ENCODE peak calls at places on chromosomes 2 and 18, in nine cellular contexts. K, H, P, Z, I, V, C, E and N are unnamed samples.

GRCh38 chr2:71705171-71705960 is 252.0 kb downstream of the DYSF start:
- DNase-seq in K (no peak), H (no peak), P (no peak), Z (no peak), I (no peak), V (no peak), C (no peak), E (no peak), N (no peak)

GRCh38 chr2:156472686-156473085 is 36.5 kb downstream of the GPD2 start:
- DNase-seq in K (no peak), H (no peak), P (no peak), Z (no peak), I (no peak), V (no peak), C (no peak), E (no peak), N (no peak)

GRCh38 chr2:18325118-18325517 is 235.3 kb downstream of the RDH14 start:
- DNase-seq in K (no peak), H (no peak), P (no peak), Z (no peak), I (no peak), V (no peak), C (no peak), E (no peak), N (no peak)

GRCh38 chr18:76573325-76574025 is 78.4 kb upstream of the ZNF516 start:
- DNase-seq in K (no peak), H (no peak), P (peak), Z (peak), I (no peak), V (peak), C (peak), E (no peak), N (no peak)

GRCh38 chr2:27638709-27639108 is 9.9 kb downstream of the GPN1 start:
- DNase-seq in K (no peak), H (no peak), P (no peak), Z (peak), I (no peak), V (peak), C (no peak), E (no peak), N (no peak)

GRCh38 chr2:120764434-120764833 is 28.8 kb downstream of the GLI2 start:
- DNase-seq in K (no peak), H (no peak), P (no peak), Z (no peak), I (no peak), V (no peak), C (no peak), E (no peak), N (peak)

GRCh38 chr2:217941339-217941738 is 61.5 kb downstream of the TNS1 start:
- DNase-seq in K (no peak), H (no peak), P (no peak), Z (no peak), I (no peak), V (no peak), C (no peak), E (no peak), N (no peak)

GRCh38 chr18:59460060-59460395 is 101.0 kb upstream of the LMAN1 start:
- DNase-seq in K (no peak), H (no peak), P (no peak), Z (peak), I (no peak), V (peak), C (peak), E (no peak), N (no peak)

GRCh38 chr18:52319423-52319822 is 20.6 kb upstream of the DCC start:
- DNase-seq in K (no peak), H (no peak), P (no peak), Z (no peak), I (no peak), V (no peak), C (no peak), E (peak), N (peak)

GRCh38 chr18:6949800-6950586 is 167.6 kb downstream of the LAMA1 start:
- DNase-seq in K (no peak), H (no peak), P (no peak), Z (no peak), I (no peak), V (no peak), C (no peak), E (no peak), N (no peak)

GRCh38 chr18:79517322-79517721 is 121.6 kb downstream of the NFATC1 start:
- DNase-seq in K (no peak), H (no peak), P (no peak), Z (no peak), I (no peak), V (no peak), C (no peak), E (no peak), N (no peak)

GRCh38 chr2:30255026-30255425 is 23.7 kb downstream of the LBH start:
- DNase-seq in K (no peak), H (no peak), P (no peak), Z (no peak), I (no peak), V (no peak), C (no peak), E (no peak), N (no peak)

GRCh38 chr2:42195559-42195958 is 26.4 kb downstream of the EML4 start:
- DNase-seq in K (no peak), H (no peak), P (peak), Z (peak), I (peak), V (peak), C (peak), E (no peak), N (no peak)

GRCh38 chr18:32771871-32772499 is 838 bp downstream of the KLHL14 start:
- DNase-seq in K (peak), H (peak), P (no peak), Z (no peak), I (no peak), V (no peak), C (no peak), E (peak), N (peak)

GRCh38 chr2:201452058-201452736 is 657 bp downstream of the STRADB start:
- DNase-seq in K (no peak), H (no peak), P (no peak), Z (peak), I (no peak), V (no peak), C (no peak), E (no peak), N (no peak)
- TF ChIP-seq CTCF in K (no peak), H (no peak), P (no peak), Z (no peak), I (no peak), V (no peak), C (no peak), E (no peak), N (no peak)

DNA sequence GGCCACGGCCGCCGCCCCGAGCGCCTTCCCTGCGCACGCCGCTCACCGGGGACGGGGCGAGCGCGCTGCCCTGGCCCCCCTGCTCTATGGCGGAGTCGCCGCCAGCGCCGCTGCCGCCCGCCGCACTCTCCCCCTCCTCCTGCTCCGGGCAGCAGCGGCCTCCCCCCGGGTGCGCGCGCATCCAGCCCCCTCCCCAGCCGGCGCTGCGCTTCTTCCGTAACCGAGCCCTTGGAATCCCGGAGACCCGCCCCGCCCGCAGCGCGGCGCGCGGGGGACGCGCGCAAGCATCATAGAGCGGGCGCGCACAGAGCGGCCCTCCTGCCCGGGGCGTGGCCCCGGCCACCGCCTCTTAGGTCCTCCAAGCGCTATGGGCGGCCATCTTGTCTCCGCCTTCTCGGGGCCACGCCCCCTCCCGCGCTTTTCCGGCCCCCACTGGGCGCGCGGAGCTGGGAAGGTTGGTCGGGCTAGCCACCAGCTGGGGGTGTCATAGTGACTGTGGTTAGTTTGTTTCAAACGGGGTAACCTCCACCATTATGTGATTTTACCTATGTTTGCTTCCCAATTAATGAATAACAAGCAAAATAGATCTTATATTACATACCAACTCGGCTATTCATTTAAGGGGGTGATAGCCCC is at the start of gene MBD2:
- DNase-seq in K (peak), H (peak), P (peak), Z (peak), I (peak), V (peak), C (peak), E (peak), N (peak)
- TF ChIP-seq CTCF in K (no peak), H (peak), P (no peak), Z (no peak), I (peak), V (peak), C (no peak), E (no peak), N (no peak)

GRCh38 chr2:216687646-216688045 is 7.7 kb downstream of the IGFBP5 start:
- DNase-seq in K (peak), H (no peak), P (no peak), Z (no peak), I (no peak), V (no peak), C (no peak), E (peak), N (peak)
- TF ChIP-seq CTCF in K (peak), H (peak), P (no peak), Z (peak), I (peak), V (peak), C (peak), E (peak), N (peak)

GRCh38 chr2:179932786-179933185 is 71.4 kb upstream of the ZNF385B start:
- DNase-seq in K (no peak), H (no peak), P (no peak), Z (peak), I (no peak), V (no peak), C (peak), E (no peak), N (no peak)

GRCh38 chr2:179931502-179931901 is 70.1 kb upstream of the ZNF385B start:
- DNase-seq in K (no peak), H (no peak), P (no peak), Z (no peak), I (no peak), V (no peak), C (no peak), E (no peak), N (no peak)

GRCh38 chr2:179938026-179938425 is 69.1 kb downstream of the CWC22 start:
- DNase-seq in K (no peak), H (no peak), P (no peak), Z (no peak), I (no peak), V (no peak), C (no peak), E (no peak), N (no peak)

GRCh38 chr2:179939282-179939681 is 67.8 kb downstream of the CWC22 start:
- DNase-seq in K (no peak), H (no peak), P (no peak), Z (no peak), I (no peak), V (no peak), C (no peak), E (no peak), N (no peak)

DNA sequence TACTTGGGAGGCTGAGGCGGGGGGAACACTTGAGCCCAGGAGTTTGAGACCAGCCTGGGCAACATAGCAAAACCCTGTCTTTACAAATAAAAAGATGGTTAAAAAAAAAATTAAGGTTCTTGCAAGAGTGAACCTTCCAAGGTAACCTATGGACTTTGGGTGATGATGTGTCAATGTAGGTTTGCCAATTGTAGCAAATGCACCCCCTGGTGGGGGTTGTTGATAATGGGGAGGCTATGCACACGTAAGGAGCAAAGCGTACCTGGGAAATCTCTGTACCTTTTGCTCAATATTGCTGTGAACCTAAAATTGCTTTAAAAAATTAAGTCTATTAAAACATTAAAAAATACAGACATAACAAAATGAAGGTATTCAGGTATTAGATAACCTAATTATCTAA is 70.4 kb downstream of the CWC22 start:
- DNase-seq in K (peak), H (no peak), P (peak), Z (no peak), I (no peak), V (no peak), C (peak), E (peak), N (peak)
- TF ChIP-seq CTCF in K (peak), H (peak), P (no peak), Z (peak), I (peak), V (peak), C (peak), E (peak), N (peak)

GRCh38 chr2:8072907-8073306 is 608.9 kb upstream of the ID2 start:
- DNase-seq in K (no peak), H (no peak), P (no peak), Z (no peak), I (no peak), V (no peak), C (no peak), E (no peak), N (no peak)
- TF ChIP-seq CTCF in K (no peak), H (no peak), P (no peak), Z (no peak), I (no peak), V (no peak), C (no peak), E (no peak), N (no peak)

DNA sequence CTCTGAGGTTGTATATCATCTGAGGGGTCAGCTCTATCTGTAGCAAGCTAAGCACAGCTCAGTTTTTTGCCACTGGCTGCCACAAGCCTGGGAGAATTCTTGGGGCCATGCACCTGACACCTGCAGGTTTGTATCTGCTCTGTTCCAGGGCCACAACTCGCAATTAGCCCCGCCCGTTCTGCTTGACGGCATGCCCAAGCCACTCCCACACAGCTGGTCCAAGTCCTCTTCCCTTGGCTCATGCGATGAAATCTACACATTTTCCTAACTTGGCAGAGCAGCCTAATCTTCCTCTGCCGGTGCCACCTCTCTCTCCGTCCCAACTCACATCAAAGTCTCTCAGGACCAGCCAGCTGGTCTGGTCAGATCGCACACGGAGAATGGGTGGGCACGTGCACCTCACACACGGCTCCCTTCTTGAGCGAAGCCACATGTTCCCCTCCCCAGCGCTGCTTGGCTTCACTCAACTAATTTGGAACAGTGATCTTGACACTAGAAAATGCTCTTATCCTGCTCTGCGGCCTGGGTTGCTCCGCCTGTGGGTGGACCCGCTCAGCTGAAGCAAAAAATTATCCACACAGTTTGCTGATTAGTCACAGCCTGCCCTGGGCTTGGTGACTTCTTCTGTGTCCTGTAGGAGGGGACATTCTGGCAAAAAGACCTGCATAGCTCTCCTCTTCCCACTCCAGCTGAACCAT is 176.6 kb downstream of the NRP2 start:
- DNase-seq in K (peak), H (no peak), P (no peak), Z (peak), I (no peak), V (peak), C (peak), E (no peak), N (no peak)
- TF ChIP-seq CTCF in K (no peak), H (no peak), P (no peak), Z (peak), I (no peak), V (no peak), C (no peak), E (no peak), N (no peak)

DNA sequence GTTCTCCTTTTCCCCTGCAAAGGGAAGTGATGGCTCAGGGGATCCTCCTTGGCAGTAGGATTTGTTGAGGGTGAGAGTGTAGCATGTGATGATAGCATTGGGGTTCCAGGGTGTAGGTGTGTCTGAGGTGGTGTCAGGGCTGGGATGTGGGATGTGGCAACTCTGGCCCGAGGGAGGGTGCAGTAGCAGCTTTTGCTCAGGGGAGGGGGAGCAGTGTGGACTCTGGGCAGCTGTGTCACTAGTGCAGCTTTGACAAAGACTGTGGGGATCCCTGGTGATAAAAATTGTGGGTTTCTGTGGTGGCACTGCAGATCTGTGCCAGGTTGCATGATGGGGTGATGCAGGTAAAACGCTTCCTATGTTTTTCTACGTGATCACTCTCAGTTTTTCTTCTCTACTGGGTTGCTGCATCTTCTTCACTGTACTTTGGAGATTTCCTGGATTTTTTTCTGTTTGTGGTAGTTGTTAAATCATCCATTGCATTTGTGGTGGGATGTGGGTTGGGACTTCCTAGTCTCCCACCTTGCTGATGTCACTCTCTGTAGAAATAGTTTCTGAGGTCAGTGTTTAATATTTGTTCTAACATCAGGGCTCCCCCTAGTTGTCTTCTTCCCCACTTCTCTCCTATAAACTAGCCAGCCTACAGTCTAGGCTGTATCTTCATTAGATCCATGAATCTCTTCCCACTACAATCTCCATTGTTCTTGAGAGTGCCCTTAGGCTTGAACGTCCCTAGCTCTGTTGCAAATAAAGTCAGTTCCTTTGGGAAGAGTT is 107.1 kb downstream of the ACTR3 start:
- DNase-seq in K (no peak), H (no peak), P (no peak), Z (no peak), I (no peak), V (no peak), C (no peak), E (no peak), N (no peak)
- TF ChIP-seq CTCF in K (no peak), H (peak), P (no peak), Z (no peak), I (no peak), V (no peak), C (no peak), E (no peak), N (no peak)